ENCODE peak calls at places on chromosomes 5 and 9, in four cellular contexts. W, V, M and H are unnamed samples.

GRCh38 chr5:122500245-122501086 is 188.4 kb downstream of the SNCAIP start:
- DNase-seq in W (peak; percentile 48), V (no peak), M (no peak), H (no peak)

GRCh38 chr9:108994695-108995094 is 18.6 kb downstream of the CTNNAL1 start:
- DNase-seq in W (no peak), V (peak; percentile 80), M (no peak), H (no peak)

GRCh38 chr9:2257530-2257929 is 242.4 kb downstream of the SMARCA2 start:
- DNase-seq in W (no peak), V (no peak), M (no peak), H (no peak)

GRCh38 chr5:42057254-42057690 is 132.2 kb downstream of the FBXO4 start:
- DNase-seq in W (peak; percentile 23), V (peak; percentile 56), M (peak; percentile 73), H (no peak)

GRCh38 chr5:1490360-1490759 is 33.4 kb downstream of the LPCAT1 start:
- DNase-seq in W (no peak), V (no peak), M (no peak), H (no peak)

GRCh38 chr5:95595289-95595931 is 24.5 kb upstream of the GPR150 start:
- DNase-seq in W (no peak), V (no peak), M (no peak), H (no peak)

GRCh38 chr5:124735169-124735858 is 11.1 kb downstream of the ZNF608 start:
- DNase-seq in W (no peak), V (no peak), M (no peak), H (no peak)

GRCh38 chr5:95771109-95771708 is 40.1 kb downstream of the RHOBTB3 start:
- DNase-seq in W (no peak), V (no peak), M (no peak), H (no peak)

GRCh38 chr5:157142317-157143126 is at the start of gene MED7:
- DNase-seq in W (peak; percentile 99), V (peak; percentile 97), M (peak; percentile 91), H (peak; percentile 95)

GRCh38 chr9:74946686-74947085 is 6.0 kb downstream of the C9orf40 start:
- DNase-seq in W (no peak), V (no peak), M (no peak), H (no peak)

GRCh38 chr5:74394924-74395880 is 245.3 kb downstream of the ENC1 start:
- DNase-seq in W (no peak), V (no peak), M (no peak), H (peak; percentile 93)

GRCh38 chr9:86175743-86176456 is 76.5 kb upstream of the GOLM1 start:
- DNase-seq in W (no peak), V (no peak), M (no peak), H (no peak)

GRCh38 chr9:137241490-137242328 is 622 bp downstream of the TUBB4B start:
- DNase-seq in W (no peak), V (peak; percentile 94), M (peak; percentile 90), H (no peak)

GRCh38 chr9:134546746-134547145 is 94.9 kb upstream of the COL5A1 start:
- DNase-seq in W (no peak), V (peak; percentile 58), M (peak; percentile 64), H (no peak)

GRCh38 chr5:82174128-82174918 is 103.8 kb downstream of the RPS23 start:
- DNase-seq in W (peak; percentile 38), V (peak; percentile 73), M (peak; percentile 83), H (no peak)

GRCh38 chr5:132204736-132205135 is 22.9 kb downstream of the P4HA2 start:
- DNase-seq in W (no peak), V (no peak), M (no peak), H (peak; percentile 18)

GRCh38 chr5:136062563-136063274 is 33.9 kb downstream of the TGFBI start:
- DNase-seq in W (no peak), V (no peak), M (no peak), H (no peak)

GRCh38 chr5:76547242-76547890 is 75.8 kb downstream of the F2RL2 start:
- DNase-seq in W (no peak), V (no peak), M (no peak), H (no peak)

GRCh38 chr9:20804476-20805253 is 120.6 kb downstream of the FOCAD start:
- DNase-seq in W (no peak), V (no peak), M (no peak), H (no peak)

GRCh38 chr5:11289208-11289607 is 528.2 kb upstream of the DAP start:
- DNase-seq in W (no peak), V (no peak), M (no peak), H (no peak)

GRCh38 chr9:14197459-14197858 is 116.5 kb downstream of the NFIB start:
- DNase-seq in W (no peak), V (no peak), M (no peak), H (no peak)
- H3K4me1 ChIP-seq in W (peaks cover 16% of the 10 kb centered on the region), V (peaks cover 14% of the 10 kb centered on the region), M (peaks cover 17% of the 10 kb centered on the region), H (peaks cover 20% of the 10 kb centered on the region)

GRCh38 chr5:178883815-178884430 is 11.8 kb upstream of the ZFP2 start:
- DNase-seq in W (no peak), V (no peak), M (no peak), H (no peak)
- H3K9me3 ChIP-seq in W (peaks cover 95% of the 10 kb centered on the region), V (peaks cover 100% of the 10 kb centered on the region), M (peaks cover 20% of the 10 kb centered on the region), H (peaks cover 66% of the 10 kb centered on the region)

DNA sequence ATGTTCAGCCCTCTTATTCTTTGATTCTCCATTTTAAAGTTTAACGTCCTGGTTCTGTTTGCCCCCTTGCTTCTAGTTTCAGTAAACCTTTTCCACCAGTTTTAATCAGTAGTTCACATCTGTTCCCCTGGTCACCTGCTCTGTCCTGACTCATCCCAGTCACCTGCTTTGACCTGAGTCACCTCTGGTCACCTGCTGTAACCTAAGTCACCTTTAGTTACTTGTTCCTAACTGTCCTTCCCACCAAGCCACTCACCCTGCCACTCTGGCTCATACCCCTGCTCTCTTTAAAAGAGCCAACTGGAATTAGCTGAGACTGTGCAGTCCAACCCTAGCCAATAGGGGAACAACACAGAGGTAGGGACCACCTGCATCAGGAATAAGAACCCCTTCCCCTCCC is 43.0 kb downstream of the SEMA6A start:
- DNase-seq in W (no peak), V (no peak), M (no peak), H (no peak)
- H3K4me1 ChIP-seq in W (no peaks in the 10 kb centered on the region), V (no peaks in the 10 kb centered on the region), M (no peaks in the 10 kb centered on the region), H (no peaks in the 10 kb centered on the region)

GRCh38 chr9:113005777-113006176 is 6.2 kb downstream of the ZNF883 start:
- DNase-seq in W (no peak), V (no peak), M (no peak), H (no peak)
- H3K9me3 ChIP-seq in W (peaks cover 29% of the 10 kb centered on the region), V (peaks cover 94% of the 10 kb centered on the region), M (no peaks in the 10 kb centered on the region), H (peaks cover under 1% of the 10 kb centered on the region)

DNA sequence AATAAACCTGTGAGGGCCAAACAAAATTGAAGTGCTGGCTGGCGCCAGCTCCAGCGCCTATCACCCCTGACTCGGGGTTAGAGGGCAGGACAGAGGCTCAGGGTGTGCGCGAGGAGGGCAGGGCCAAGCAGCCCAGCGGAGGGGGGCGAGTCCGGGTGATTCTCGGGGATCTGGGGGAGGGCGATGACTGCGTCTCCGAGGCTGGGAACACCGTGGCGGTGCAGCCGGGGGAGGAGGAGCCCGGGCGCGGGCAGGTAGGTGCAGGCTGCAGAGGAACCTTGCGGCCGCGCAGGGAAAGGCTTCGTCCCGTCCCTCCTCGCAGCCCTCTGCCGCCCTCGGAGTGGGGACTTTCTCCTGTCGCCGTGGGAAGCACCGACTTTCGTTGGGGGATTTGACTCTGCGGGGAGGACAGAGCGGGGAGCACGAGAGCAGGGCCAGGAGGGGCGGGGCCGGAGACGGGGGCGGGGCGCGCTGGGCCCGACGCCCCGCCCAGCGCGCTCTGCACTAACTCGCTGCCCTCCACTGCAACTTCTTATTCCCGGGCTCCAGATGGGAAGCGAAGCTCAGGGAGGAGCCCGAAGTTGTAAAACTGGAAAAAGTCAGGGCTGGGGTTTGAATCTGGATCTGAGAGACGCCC is 5.3 kb downstream of the RGS14 start:
- DNase-seq in W (peak; percentile 79), V (peak; percentile 89), M (peak; percentile 88), H (peak; percentile 73)
- H3K4me1 ChIP-seq in W (peaks cover 3% of the 10 kb centered on the region), V (peaks cover 100% of the 10 kb centered on the region), M (no peaks in the 10 kb centered on the region), H (peaks cover 8% of the 10 kb centered on the region)

GRCh38 chr5:72238712-72239445 is 81.2 kb downstream of the MRPS27 start:
- DNase-seq in W (no peak), V (no peak), M (no peak), H (no peak)
- H3K9me3 ChIP-seq in W (no peaks in the 10 kb centered on the region), V (no peaks in the 10 kb centered on the region), M (no peaks in the 10 kb centered on the region), H (no peaks in the 10 kb centered on the region)

GRCh38 chr5:175659546-175660248 is 1.8 kb downstream of the HRH2 start:
- DNase-seq in W (no peak), V (no peak), M (no peak), H (no peak)

GRCh38 chr5:175657593-175658271 is at the start of gene HRH2:
- DNase-seq in W (peak; percentile 60), V (peak; percentile 89), M (peak; percentile 78), H (no peak)

GRCh38 chr5:175655411-175655810 is 2.5 kb upstream of the HRH2 start:
- DNase-seq in W (no peak), V (no peak), M (no peak), H (no peak)

GRCh38 chr5:175656966-175657365 is 905 bp upstream of the HRH2 start:
- DNase-seq in W (no peak), V (no peak), M (no peak), H (no peak)

GRCh38 chr5:175658299-175659145 is 651 bp downstream of the HRH2 start:
- DNase-seq in W (no peak), V (peak; percentile 87), M (no peak), H (no peak)
- H3K4me1 ChIP-seq in W (peaks cover 9% of the 10 kb centered on the region), V (peaks cover 99% of the 10 kb centered on the region), M (no peaks in the 10 kb centered on the region), H (no peaks in the 10 kb centered on the region)